ENCODE peak calls at places on chromosomes 4 and X, in nine cellular contexts. V, S, I, A, Y, B, W, C and T are unnamed samples.

GRCh38 chr4:3793545-3793944 is 27.4 kb downstream of the ADRA2C start:
- DNase-seq in Y (no peak), C (no peak), B (no peak), I (no peak), S (no peak), A (no peak), W (no peak), V (no peak), T (no peak)

GRCh38 chr4:100117749-100118148 is 72.5 kb downstream of the DDIT4L start:
- DNase-seq in Y (no peak), I (no peak), A (no peak), V (no peak), W (no peak), S (no peak), C (peak; percentile 1), B (no peak), T (no peak)

GRCh38 chr4:165785337-165785736 is 87.7 kb upstream of the TLL1 start:
- DNase-seq in Y (no peak), I (no peak), S (no peak), B (no peak), W (no peak), A (no peak), C (no peak), V (no peak), T (no peak)

GRCh38 chr4:139957986-139958737 is 195.8 kb downstream of the MAML3 start:
- DNase-seq in C (no peak), Y (no peak), B (no peak), V (no peak), I (no peak), W (no peak), A (no peak), S (no peak), T (no peak)

GRCh38 chr4:17512973-17513665 is 1.2 kb upstream of the QDPR start:
- DNase-seq in Y (no peak), V (no peak), W (no peak), A (no peak), B (no peak), I (no peak), C (no peak), S (no peak), T (no peak)

GRCh38 chr4:2768124-2768523 is 12.0 kb upstream of the TNIP2 start:
- DNase-seq in V (no peak), A (no peak), I (no peak), C (no peak), Y (no peak), W (no peak), S (no peak), B (no peak), T (no peak)

GRCh38 chrX:40066700-40067099 is 31.1 kb downstream of the BCOR start:
- DNase-seq in A (no peak), I (no peak), B (no peak), S (no peak), W (no peak), C (no peak), Y (no peak), V (no peak), T (no peak)

GRCh38 chr4:137960371-137961050 is 281.6 kb downstream of the SLC7A11 start:
- DNase-seq in C (no peak), B (no peak), A (peak; percentile 76), V (no peak), W (no peak), S (no peak), Y (no peak), I (no peak), T (no peak)

GRCh38 chr4:175435437-175435836 is 376.6 kb downstream of the GPM6A start:
- DNase-seq in A (no peak), W (no peak), V (no peak), C (peak; percentile 87), I (no peak), S (no peak), B (no peak), Y (no peak), T (peak; percentile 14)

GRCh38 chr4:163482197-163482596 is 8.6 kb upstream of the TKTL2 start:
- DNase-seq in C (no peak), S (no peak), A (no peak), B (no peak), W (no peak), V (peak; percentile 42), Y (no peak), I (no peak), T (no peak)

GRCh38 chr4:141922224-141922623 is 285.8 kb downstream of the IL15 start:
- DNase-seq in Y (no peak), I (no peak), W (no peak), C (no peak), V (no peak), A (no peak), S (no peak), B (no peak), T (no peak)

GRCh38 chrX:149871433-149871832 is 9.6 kb upstream of the MAGEA8 start:
- DNase-seq in I (no peak), Y (no peak), W (no peak), C (no peak), B (no peak), S (no peak), V (no peak), A (no peak), T (no peak)

GRCh38 chr4:47442980-47443379 is 20.5 kb downstream of the COMMD8 start:
- DNase-seq in V (peak; percentile 8), S (no peak), B (no peak), Y (no peak), W (no peak), I (no peak), C (peak; percentile 87), A (no peak), T (peak; percentile 79)

GRCh38 chr4:119729815-119730643 is 101.4 kb upstream of the PDE5A start:
- DNase-seq in W (no peak), I (no peak), Y (no peak), V (no peak), B (no peak), A (peak; percentile 92), C (no peak), S (no peak), T (no peak)

GRCh38 chr4:1855334-1856070 is 454 bp downstream of the LETM1 start:
- DNase-seq in V (no peak), I (no peak), S (no peak), C (no peak), Y (no peak), B (no peak), A (no peak), W (no peak), T (no peak)

GRCh38 chrX:141278306-141278705 is 36.0 kb upstream of the SPANXC start:
- DNase-seq in I (no peak), C (peak; percentile 57), V (no peak), Y (no peak), B (no peak), W (no peak), S (no peak), A (no peak), T (no peak)

GRCh38 chr4:77147400-77147782 is 9.6 kb upstream of the CCNG2 start:
- DNase-seq in V (no peak), C (no peak), B (no peak), S (no peak), W (no peak), Y (no peak), A (no peak), I (no peak), T (no peak)

GRCh38 chrX:153638041-153638371 is 9.0 kb upstream of the DUSP9 start:
- DNase-seq in S (no peak), Y (no peak), A (no peak), C (no peak), W (no peak), I (no peak), V (no peak), B (no peak), T (no peak)

GRCh38 chrX:85828771-85829170 is 218.6 kb downstream of the CHM start:
- DNase-seq in V (no peak), Y (no peak), I (no peak), C (no peak), A (no peak), S (no peak), W (no peak), B (no peak), T (no peak)

GRCh38 chrX:32155044-32155638 is 1056.2 kb downstream of the DMD start:
- DNase-seq in B (no peak), Y (no peak), W (no peak), I (no peak), C (no peak), A (no peak), V (no peak), S (no peak), T (no peak)

GRCh38 chr4:122577808-122578781 is 42.8 kb downstream of the IL21 start:
- DNase-seq in V (peak; percentile 5), Y (peak; percentile 54), C (peak; percentile 88), B (no peak), W (peak; percentile 48), S (peak; percentile 42), A (peak; percentile 42), I (no peak), T (peak; percentile 53)

GRCh38 chr4:74395633-74396032 is 30.7 kb downstream of the EREG start:
- DNase-seq in I (no peak), V (no peak), A (peak; percentile 18), C (no peak), Y (no peak), S (no peak), B (no peak), W (no peak), T (no peak)

GRCh38 chr4:144985536-144985935 is 112.5 kb downstream of the ANAPC10 start:
- DNase-seq in V (no peak), A (no peak), W (no peak), I (no peak), Y (no peak), B (no peak), C (no peak), S (no peak), T (no peak)

GRCh38 chr4:78610546-78611214 is 59.1 kb downstream of the ANXA3 start:
- DNase-seq in B (no peak), S (no peak), Y (no peak), W (no peak), V (no peak), A (peak; percentile 45), I (no peak), C (peak; percentile 86), T (peak; percentile 84)

GRCh38 chr4:30837131-30837539 is 117.0 kb downstream of the PCDH7 start:
- DNase-seq in S (no peak), W (no peak), A (peak; percentile 89), V (no peak), I (no peak), C (no peak), B (no peak), Y (no peak), T (no peak)

GRCh38 chr4:111323496-111323895 is 700.6 kb upstream of the PITX2 start:
- DNase-seq in Y (no peak), V (no peak), W (no peak), C (no peak), A (peak; percentile 72), B (no peak), S (no peak), I (no peak), T (no peak)

GRCh38 chr4:139828966-139829662 is 163.5 kb downstream of the MGST2 start:
- DNase-seq in Y (no peak), V (no peak), B (no peak), S (no peak), C (peak; percentile 59), A (no peak), I (no peak), W (no peak), T (peak; percentile 42)

GRCh38 chr4:150242820-150243458 is 164.7 kb downstream of the DCLK2 start:
- DNase-seq in W (no peak), B (no peak), I (no peak), Y (peak; percentile 3), C (peak; percentile 61), V (no peak), S (no peak), A (peak; percentile 62), T (no peak)

GRCh38 chrX:23849241-23849640 is 58.5 kb downstream of the APOO start:
- DNase-seq in S (no peak), B (no peak), Y (no peak), I (no peak), W (no peak), A (no peak), C (no peak), V (no peak), T (no peak)

GRCh38 chr4:139738846-139739613 is 73.4 kb downstream of the MGST2 start:
- DNase-seq in Y (no peak), W (no peak), V (no peak), I (no peak), B (no peak), C (no peak), A (no peak), S (no peak), T (no peak)

GRCh38 chr4:173443121-173443520 is 44.2 kb upstream of the SCRG1 start:
- DNase-seq in V (no peak), S (no peak), I (no peak), Y (no peak), C (no peak), B (no peak), W (no peak), A (no peak), T (no peak)